ENCODE peak calls at places on chromosomes 2 and 18, in ten cellular contexts. One of them, this sample, is unnamed.

GRCh38 chr2:174593574-174594203 is 3.9 kb downstream of the WIPF1 start:
- DNase-seq in activated gamma-delta T cell treated with anti-CD3 and anti-CD28 coated beads, Interleukin-2, amount 50 U/mL, for 16 hours: peak; percentile 50
- DNase-seq in naive thymus-derived CD8-positive, alpha-beta T cell: no peak
- DNase-seq in adrenal gland: no peak
- DNase-seq in IMR-90: peak; percentile 84
- DNase-seq in hippocampal formation: no peak
- DNase-seq in activated B cell treated with CpG ODN at 0.5 μM for 24 hours: no peak
- DNase-seq in naive B cell: peak; percentile 86
- DNase-seq in NCI-H524: no peak
- DNase-seq in posterior cingulate gyrus: no peak
- DNase-seq in this sample: peak; percentile 91

GRCh38 chr2:223648755-223649154 is 46.6 kb upstream of the SCG2 start:
- DNase-seq in activated gamma-delta T cell treated with anti-CD3 and anti-CD28 coated beads, Interleukin-2, amount 50 U/mL, for 16 hours: no peak
- DNase-seq in naive thymus-derived CD8-positive, alpha-beta T cell: no peak
- DNase-seq in adrenal gland: no peak
- DNase-seq in IMR-90: no peak
- DNase-seq in hippocampal formation: no peak
- DNase-seq in activated B cell treated with CpG ODN at 0.5 μM for 24 hours: no peak
- DNase-seq in naive B cell: no peak
- DNase-seq in NCI-H524: no peak
- DNase-seq in posterior cingulate gyrus: no peak
- DNase-seq in this sample: no peak

GRCh38 chr2:167212054-167212648 is 323.9 kb downstream of the XIRP2 start:
- DNase-seq in activated gamma-delta T cell treated with anti-CD3 and anti-CD28 coated beads, Interleukin-2, amount 50 U/mL, for 16 hours: peak; percentile 1
- DNase-seq in naive thymus-derived CD8-positive, alpha-beta T cell: no peak
- DNase-seq in adrenal gland: peak; percentile 42
- DNase-seq in IMR-90: peak; percentile 66
- DNase-seq in hippocampal formation: peak; percentile 22
- DNase-seq in activated B cell treated with CpG ODN at 0.5 μM for 24 hours: no peak
- DNase-seq in naive B cell: no peak
- DNase-seq in NCI-H524: peak; percentile 47
- DNase-seq in posterior cingulate gyrus: no peak
- DNase-seq in this sample: peak; percentile 34

GRCh38 chr2:85668009-85668856 is at the start of gene SFTPB:
- DNase-seq in activated gamma-delta T cell treated with anti-CD3 and anti-CD28 coated beads, Interleukin-2, amount 50 U/mL, for 16 hours: no peak
- DNase-seq in naive thymus-derived CD8-positive, alpha-beta T cell: no peak
- DNase-seq in adrenal gland: no peak
- DNase-seq in IMR-90: peak; percentile 44
- DNase-seq in hippocampal formation: no peak
- DNase-seq in activated B cell treated with CpG ODN at 0.5 μM for 24 hours: no peak
- DNase-seq in naive B cell: no peak
- DNase-seq in NCI-H524: no peak
- DNase-seq in posterior cingulate gyrus: no peak
- DNase-seq in this sample: no peak

GRCh38 chr2:4499316-4499715 is 795.9 kb downstream of the DCDC2C start:
- DNase-seq in activated gamma-delta T cell treated with anti-CD3 and anti-CD28 coated beads, Interleukin-2, amount 50 U/mL, for 16 hours: no peak
- DNase-seq in naive thymus-derived CD8-positive, alpha-beta T cell: no peak
- DNase-seq in adrenal gland: no peak
- DNase-seq in IMR-90: no peak
- DNase-seq in hippocampal formation: no peak
- DNase-seq in activated B cell treated with CpG ODN at 0.5 μM for 24 hours: no peak
- DNase-seq in naive B cell: no peak
- DNase-seq in NCI-H524: no peak
- DNase-seq in posterior cingulate gyrus: no peak
- DNase-seq in this sample: no peak

GRCh38 chr18:58538604-58539386 is 90.1 kb downstream of the ALPK2 start:
- DNase-seq in activated gamma-delta T cell treated with anti-CD3 and anti-CD28 coated beads, Interleukin-2, amount 50 U/mL, for 16 hours: no peak
- DNase-seq in naive thymus-derived CD8-positive, alpha-beta T cell: no peak
- DNase-seq in adrenal gland: no peak
- DNase-seq in IMR-90: peak; percentile 29
- DNase-seq in hippocampal formation: no peak
- DNase-seq in activated B cell treated with CpG ODN at 0.5 μM for 24 hours: no peak
- DNase-seq in naive B cell: no peak
- DNase-seq in NCI-H524: peak; percentile 19
- DNase-seq in posterior cingulate gyrus: no peak
- DNase-seq in this sample: no peak

GRCh38 chr2:63189026-63189425 is 138.4 kb downstream of the OTX1 start:
- DNase-seq in activated gamma-delta T cell treated with anti-CD3 and anti-CD28 coated beads, Interleukin-2, amount 50 U/mL, for 16 hours: no peak
- DNase-seq in naive thymus-derived CD8-positive, alpha-beta T cell: no peak
- DNase-seq in adrenal gland: peak; percentile 25
- DNase-seq in IMR-90: peak; percentile 44
- DNase-seq in hippocampal formation: no peak
- DNase-seq in activated B cell treated with CpG ODN at 0.5 μM for 24 hours: no peak
- DNase-seq in naive B cell: no peak
- DNase-seq in NCI-H524: peak; percentile 25
- DNase-seq in posterior cingulate gyrus: no peak
- DNase-seq in this sample: peak; percentile 10

GRCh38 chr2:239026711-239027430 is 179.0 kb downstream of the TWIST2 start:
- DNase-seq in activated gamma-delta T cell treated with anti-CD3 and anti-CD28 coated beads, Interleukin-2, amount 50 U/mL, for 16 hours: no peak
- DNase-seq in naive thymus-derived CD8-positive, alpha-beta T cell: no peak
- DNase-seq in adrenal gland: no peak
- DNase-seq in IMR-90: no peak
- DNase-seq in hippocampal formation: no peak
- DNase-seq in activated B cell treated with CpG ODN at 0.5 μM for 24 hours: no peak
- DNase-seq in naive B cell: no peak
- DNase-seq in NCI-H524: peak; percentile 24
- DNase-seq in posterior cingulate gyrus: no peak
- DNase-seq in this sample: no peak

GRCh38 chr2:118812530-118812929 is 34.9 kb downstream of the EN1 start:
- DNase-seq in activated gamma-delta T cell treated with anti-CD3 and anti-CD28 coated beads, Interleukin-2, amount 50 U/mL, for 16 hours: no peak
- DNase-seq in naive thymus-derived CD8-positive, alpha-beta T cell: no peak
- DNase-seq in adrenal gland: no peak
- DNase-seq in IMR-90: no peak
- DNase-seq in hippocampal formation: no peak
- DNase-seq in activated B cell treated with CpG ODN at 0.5 μM for 24 hours: no peak
- DNase-seq in naive B cell: no peak
- DNase-seq in NCI-H524: no peak
- DNase-seq in posterior cingulate gyrus: no peak
- DNase-seq in this sample: no peak

GRCh38 chr2:54831480-54831879 is 108.0 kb downstream of the EML6 start:
- DNase-seq in activated gamma-delta T cell treated with anti-CD3 and anti-CD28 coated beads, Interleukin-2, amount 50 U/mL, for 16 hours: no peak
- DNase-seq in naive thymus-derived CD8-positive, alpha-beta T cell: no peak
- DNase-seq in adrenal gland: no peak
- DNase-seq in IMR-90: no peak
- DNase-seq in hippocampal formation: no peak
- DNase-seq in activated B cell treated with CpG ODN at 0.5 μM for 24 hours: no peak
- DNase-seq in naive B cell: no peak
- DNase-seq in NCI-H524: no peak
- DNase-seq in posterior cingulate gyrus: no peak
- DNase-seq in this sample: no peak

GRCh38 chr18:41457730-41458129 is 497.3 kb upstream of the PIK3C3 start:
- DNase-seq in activated gamma-delta T cell treated with anti-CD3 and anti-CD28 coated beads, Interleukin-2, amount 50 U/mL, for 16 hours: no peak
- DNase-seq in naive thymus-derived CD8-positive, alpha-beta T cell: no peak
- DNase-seq in adrenal gland: no peak
- DNase-seq in IMR-90: no peak
- DNase-seq in hippocampal formation: no peak
- DNase-seq in activated B cell treated with CpG ODN at 0.5 μM for 24 hours: no peak
- DNase-seq in naive B cell: no peak
- DNase-seq in NCI-H524: no peak
- DNase-seq in posterior cingulate gyrus: no peak
- DNase-seq in this sample: no peak

GRCh38 chr2:45014016-45014702 is 4.9 kb upstream of the SIX2 start:
- DNase-seq in activated gamma-delta T cell treated with anti-CD3 and anti-CD28 coated beads, Interleukin-2, amount 50 U/mL, for 16 hours: no peak
- DNase-seq in naive thymus-derived CD8-positive, alpha-beta T cell: no peak
- DNase-seq in adrenal gland: peak; percentile 41
- DNase-seq in IMR-90: no peak
- DNase-seq in hippocampal formation: no peak
- DNase-seq in activated B cell treated with CpG ODN at 0.5 μM for 24 hours: no peak
- DNase-seq in naive B cell: no peak
- DNase-seq in NCI-H524: peak; percentile 74
- DNase-seq in posterior cingulate gyrus: no peak
- DNase-seq in this sample: no peak

GRCh38 chr18:42363446-42363845 is 408.4 kb downstream of the PIK3C3 start:
- DNase-seq in activated gamma-delta T cell treated with anti-CD3 and anti-CD28 coated beads, Interleukin-2, amount 50 U/mL, for 16 hours: no peak
- DNase-seq in naive thymus-derived CD8-positive, alpha-beta T cell: no peak
- DNase-seq in adrenal gland: no peak
- DNase-seq in IMR-90: no peak
- DNase-seq in hippocampal formation: no peak
- DNase-seq in activated B cell treated with CpG ODN at 0.5 μM for 24 hours: no peak
- DNase-seq in naive B cell: no peak
- DNase-seq in NCI-H524: peak; percentile 98
- DNase-seq in posterior cingulate gyrus: no peak
- DNase-seq in this sample: no peak

GRCh38 chr2:20609995-20610357 is 40.9 kb downstream of the HS1BP3 start:
- DNase-seq in activated gamma-delta T cell treated with anti-CD3 and anti-CD28 coated beads, Interleukin-2, amount 50 U/mL, for 16 hours: no peak
- DNase-seq in naive thymus-derived CD8-positive, alpha-beta T cell: no peak
- DNase-seq in adrenal gland: no peak
- DNase-seq in IMR-90: no peak
- DNase-seq in hippocampal formation: no peak
- DNase-seq in activated B cell treated with CpG ODN at 0.5 μM for 24 hours: no peak
- DNase-seq in naive B cell: no peak
- DNase-seq in NCI-H524: no peak
- DNase-seq in posterior cingulate gyrus: peak; percentile 7
- DNase-seq in this sample: no peak

GRCh38 chr2:13574831-13575230 is 858.1 kb downstream of the TRIB2 start:
- DNase-seq in activated gamma-delta T cell treated with anti-CD3 and anti-CD28 coated beads, Interleukin-2, amount 50 U/mL, for 16 hours: no peak
- DNase-seq in naive thymus-derived CD8-positive, alpha-beta T cell: no peak
- DNase-seq in adrenal gland: no peak
- DNase-seq in IMR-90: no peak
- DNase-seq in hippocampal formation: no peak
- DNase-seq in activated B cell treated with CpG ODN at 0.5 μM for 24 hours: no peak
- DNase-seq in naive B cell: no peak
- DNase-seq in NCI-H524: no peak
- DNase-seq in posterior cingulate gyrus: no peak
- DNase-seq in this sample: no peak

GRCh38 chr2:62283147-62283546 is 87.2 kb downstream of the B3GNT2 start:
- DNase-seq in activated gamma-delta T cell treated with anti-CD3 and anti-CD28 coated beads, Interleukin-2, amount 50 U/mL, for 16 hours: no peak
- DNase-seq in naive thymus-derived CD8-positive, alpha-beta T cell: no peak
- DNase-seq in adrenal gland: no peak
- DNase-seq in IMR-90: no peak
- DNase-seq in hippocampal formation: no peak
- DNase-seq in activated B cell treated with CpG ODN at 0.5 μM for 24 hours: no peak
- DNase-seq in naive B cell: no peak
- DNase-seq in NCI-H524: no peak
- DNase-seq in posterior cingulate gyrus: no peak
- DNase-seq in this sample: no peak

GRCh38 chr2:207599641-207600040 is 25.6 kb downstream of the METTL21A start:
- DNase-seq in activated gamma-delta T cell treated with anti-CD3 and anti-CD28 coated beads, Interleukin-2, amount 50 U/mL, for 16 hours: no peak
- DNase-seq in naive thymus-derived CD8-positive, alpha-beta T cell: no peak
- DNase-seq in adrenal gland: no peak
- DNase-seq in IMR-90: no peak
- DNase-seq in hippocampal formation: no peak
- DNase-seq in activated B cell treated with CpG ODN at 0.5 μM for 24 hours: no peak
- DNase-seq in naive B cell: no peak
- DNase-seq in NCI-H524: no peak
- DNase-seq in posterior cingulate gyrus: no peak
- DNase-seq in this sample: no peak

GRCh38 chr2:189506514-189506976 is 65.3 kb downstream of the WDR75 start:
- DNase-seq in activated gamma-delta T cell treated with anti-CD3 and anti-CD28 coated beads, Interleukin-2, amount 50 U/mL, for 16 hours: no peak
- DNase-seq in naive thymus-derived CD8-positive, alpha-beta T cell: no peak
- DNase-seq in adrenal gland: no peak
- DNase-seq in IMR-90: peak; percentile 47
- DNase-seq in hippocampal formation: no peak
- DNase-seq in activated B cell treated with CpG ODN at 0.5 μM for 24 hours: no peak
- DNase-seq in naive B cell: no peak
- DNase-seq in NCI-H524: no peak
- DNase-seq in posterior cingulate gyrus: no peak
- DNase-seq in this sample: peak; percentile 44

This sample was measured in astrocyte.